ENCODE peak calls at places on chromosomes 6 and 20, in seven cellular contexts. U is stimulated activated naive CD8-positive, alpha-beta T cell treated with anti-CD3 and anti-CD28 coated beads, Interleukin-15, Interleukin-2, amounts not matched to agents 100 U/mL and 50 U/mL, for 24 hours; Z is left cardiac atrium; O is AG04449; E is NCI-H1436; L is posterior vena cava; T is effector CD4-positive, alpha-beta T cell. R is an unnamed sample.

GRCh38 chr6:146657432-146657831 is 58.7 kb downstream of the ADGB start:
- DNase-seq in Z (no peak), E (no peak), O (no peak), L (no peak), U (no peak), T (no peak), R (no peak)

GRCh38 chr6:31752739-31753319 is 9.6 kb upstream of the SAPCD1 start:
- DNase-seq in Z (no peak), U (no peak), O (no peak), T (no peak), L (no peak), E (no peak), R (no peak)

GRCh38 chr6:105199711-105200110 is 19.9 kb upstream of the POPDC3 start:
- DNase-seq in O (no peak), L (no peak), T (no peak), U (no peak), E (no peak), Z (peak), R (no peak)

GRCh38 chr6:106309766-106310373 is 15.7 kb downstream of the ATG5 start:
- DNase-seq in T (no peak), Z (no peak), L (no peak), O (no peak), E (no peak), U (no peak), R (no peak)

GRCh38 chr20:51930775-51931174 is 128.5 kb upstream of the SALL4 start:
- DNase-seq in Z (peak), L (no peak), T (no peak), O (no peak), E (peak), U (no peak), R (no peak)

GRCh38 chr6:34992353-34992752 is 103.3 kb downstream of the ANKS1A start:
- DNase-seq in T (no peak), Z (no peak), U (no peak), E (peak), O (no peak), L (no peak), R (no peak)

GRCh38 chr6:117615981-117616961 is 14.0 kb upstream of the GOPC start:
- DNase-seq in O (peak), T (peak), E (no peak), U (peak), Z (no peak), L (no peak), R (no peak)

GRCh38 chr6:27902335-27903314 is 9.6 kb downstream of the OR2B2 start:
- DNase-seq in U (peak), O (no peak), Z (peak), L (peak), T (peak), E (peak), R (peak)

GRCh38 chr6:28371706-28372451 is 22.1 kb downstream of the ZKSCAN3 start:
- DNase-seq in U (no peak), E (no peak), T (no peak), L (no peak), O (no peak), Z (no peak), R (no peak)

GRCh38 chr20:48919882-48920526 is 1.5 kb upstream of the ARFGEF2 start:
- DNase-seq in E (no peak), Z (no peak), T (no peak), U (no peak), O (no peak), L (no peak), R (no peak)

GRCh38 chr6:44053760-44054556 is 73.3 kb downstream of the MRPL14 start:
- DNase-seq in E (no peak), Z (peak), L (no peak), T (no peak), U (no peak), O (no peak), R (peak)

GRCh38 chr6:2764610-2765165 is 505 bp upstream of the WRNIP1 start:
- DNase-seq in U (peak), L (peak), O (peak), T (peak), Z (peak), E (peak), R (peak)

GRCh38 chr6:158474961-158475343 is 84.9 kb upstream of the TMEM181 start:
- DNase-seq in L (no peak), E (no peak), U (no peak), T (no peak), O (no peak), Z (no peak), R (no peak)

GRCh38 chr20:32282461-32282860 is 5.0 kb downstream of the KIF3B start:
- DNase-seq in T (no peak), U (no peak), L (no peak), O (no peak), E (no peak), Z (peak), R (no peak)

GRCh38 chr6:98669371-98669770 is 165.0 kb upstream of the POU3F2 start:
- DNase-seq in T (no peak), E (peak), L (no peak), U (no peak), Z (no peak), O (no peak), R (no peak)

R was measured in endothelial cell.